ENCODE peak calls at places on chromosomes 1 and 21, in five cellular contexts. One of them, this sample, is unnamed.

GRCh38 chr1:63864224-63864623 is 90.4 kb downstream of the ROR1 start:
- DNase-seq in B cell: no peak
- DNase-seq in cardiac fibroblast: no peak
- DNase-seq in fibroblast of lung: peak; percentile 48
- DNase-seq in GM20000: no peak
- DNase-seq in this sample: no peak

GRCh38 chr1:161391611-161392010 is 23.9 kb upstream of the CFAP126 start:
- DNase-seq in B cell: no peak
- DNase-seq in cardiac fibroblast: no peak
- DNase-seq in fibroblast of lung: no peak
- DNase-seq in GM20000: no peak
- DNase-seq in this sample: no peak

GRCh38 chr1:8016244-8017241 is 9.6 kb downstream of the ERRFI1 start:
- DNase-seq in B cell: no peak
- DNase-seq in cardiac fibroblast: peak; percentile 51
- DNase-seq in fibroblast of lung: peak; percentile 33
- DNase-seq in GM20000: no peak
- DNase-seq in this sample: no peak

GRCh38 chr1:226060976-226061792 is 1.3 kb upstream of the H3-3A start:
- DNase-seq in B cell: no peak
- DNase-seq in cardiac fibroblast: peak; percentile 10
- DNase-seq in fibroblast of lung: peak; percentile 38
- DNase-seq in GM20000: no peak
- DNase-seq in this sample: peak; percentile 14

GRCh38 chr1:102562380-102562779 is 545.9 kb downstream of the COL11A1 start:
- DNase-seq in B cell: no peak
- DNase-seq in cardiac fibroblast: no peak
- DNase-seq in fibroblast of lung: no peak
- DNase-seq in GM20000: no peak
- DNase-seq in this sample: no peak

GRCh38 chr1:22114083-22115012 is 28.5 kb downstream of the WNT4 start:
- DNase-seq in B cell: no peak
- DNase-seq in cardiac fibroblast: peak; percentile 76
- DNase-seq in fibroblast of lung: peak; percentile 78
- DNase-seq in GM20000: no peak
- DNase-seq in this sample: no peak

GRCh38 chr1:169259816-169260215 is 107.8 kb downstream of the NME7 start:
- DNase-seq in B cell: no peak
- DNase-seq in cardiac fibroblast: no peak
- DNase-seq in fibroblast of lung: no peak
- DNase-seq in GM20000: no peak
- DNase-seq in this sample: no peak

GRCh38 chr1:160046494-160047115 is 14.8 kb upstream of the PIGM start:
- DNase-seq in B cell: peak; percentile 51
- DNase-seq in cardiac fibroblast: peak; percentile 59
- DNase-seq in fibroblast of lung: peak; percentile 36
- DNase-seq in GM20000: peak; percentile 80
- DNase-seq in this sample: peak; percentile 75

GRCh38 chr1:184340984-184341383 is 45.8 kb upstream of the C1orf21 start:
- DNase-seq in B cell: no peak
- DNase-seq in cardiac fibroblast: peak; percentile 3
- DNase-seq in fibroblast of lung: peak; percentile 9
- DNase-seq in GM20000: no peak
- DNase-seq in this sample: no peak

GRCh38 chr1:97906567-97907228 is 14.1 kb downstream of the DPYD start:
- DNase-seq in B cell: no peak
- DNase-seq in cardiac fibroblast: peak; percentile 95
- DNase-seq in fibroblast of lung: peak; percentile 92
- DNase-seq in GM20000: no peak
- DNase-seq in this sample: no peak

GRCh38 chr1:43238104-43238503 is 31.7 kb upstream of the TMEM125 start:
- DNase-seq in B cell: no peak
- DNase-seq in cardiac fibroblast: peak; percentile 82
- DNase-seq in fibroblast of lung: peak; percentile 72
- DNase-seq in GM20000: peak; percentile 65
- DNase-seq in this sample: peak; percentile 49

GRCh38 chr21:42830456-42831455 is 48.6 kb downstream of the WDR4 start:
- DNase-seq in B cell: no peak
- DNase-seq in cardiac fibroblast: no peak
- DNase-seq in fibroblast of lung: no peak
- DNase-seq in GM20000: no peak
- DNase-seq in this sample: no peak

GRCh38 chr1:67869233-67869632 is 36.0 kb upstream of the GNG12 start:
- DNase-seq in B cell: no peak
- DNase-seq in cardiac fibroblast: no peak
- DNase-seq in fibroblast of lung: no peak
- DNase-seq in GM20000: no peak
- DNase-seq in this sample: no peak

GRCh38 chr1:235292790-235293189 is 35.2 kb downstream of the ARID4B start:
- DNase-seq in B cell: no peak
- DNase-seq in cardiac fibroblast: no peak
- DNase-seq in fibroblast of lung: no peak
- DNase-seq in GM20000: no peak
- DNase-seq in this sample: no peak

GRCh38 chr1:24704411-24705259 is 40.6 kb upstream of the CLIC4 start:
- DNase-seq in B cell: no peak
- DNase-seq in cardiac fibroblast: peak; percentile 97
- DNase-seq in fibroblast of lung: peak; percentile 73
- DNase-seq in GM20000: no peak
- DNase-seq in this sample: no peak

GRCh38 chr21:35475768-35476167 is 426.7 kb upstream of the RUNX1 start:
- DNase-seq in B cell: no peak
- DNase-seq in cardiac fibroblast: peak; percentile 83
- DNase-seq in fibroblast of lung: peak; percentile 84
- DNase-seq in GM20000: no peak
- DNase-seq in this sample: no peak

GRCh38 chr1:70893381-70893780 is 154.2 kb downstream of the PTGER3 start:
- DNase-seq in B cell: no peak
- DNase-seq in cardiac fibroblast: no peak
- DNase-seq in fibroblast of lung: no peak
- DNase-seq in GM20000: no peak
- DNase-seq in this sample: no peak

GRCh38 chr1:52919051-52919719 is 2.4 kb downstream of the ECHDC2 start:
- DNase-seq in B cell: no peak
- DNase-seq in cardiac fibroblast: no peak
- DNase-seq in fibroblast of lung: no peak
- DNase-seq in GM20000: no peak
- DNase-seq in this sample: no peak

GRCh38 chr1:197948926-197949899 is 32.0 kb downstream of the LHX9 start:
- DNase-seq in B cell: no peak
- DNase-seq in cardiac fibroblast: no peak
- DNase-seq in fibroblast of lung: no peak
- DNase-seq in GM20000: no peak
- DNase-seq in this sample: no peak

GRCh38 chr1:53210954-53211353 is 9.5 kb downstream of the CZIB start:
- DNase-seq in B cell: no peak
- DNase-seq in cardiac fibroblast: no peak
- DNase-seq in fibroblast of lung: no peak
- DNase-seq in GM20000: no peak
- DNase-seq in this sample: no peak

GRCh38 chr1:201260236-201260591 is 23.1 kb upstream of the PKP1 start:
- DNase-seq in B cell: no peak
- DNase-seq in cardiac fibroblast: no peak
- DNase-seq in fibroblast of lung: no peak
- DNase-seq in GM20000: no peak
- DNase-seq in this sample: no peak

GRCh38 chr1:232271991-232272589 is 357.8 kb downstream of the SIPA1L2 start:
- DNase-seq in B cell: no peak
- DNase-seq in cardiac fibroblast: peak; percentile 6
- DNase-seq in fibroblast of lung: peak; percentile 20
- DNase-seq in GM20000: no peak
- DNase-seq in this sample: no peak

GRCh38 chr1:67801903-67802302 is 31.4 kb downstream of the GNG12 start:
- DNase-seq in B cell: no peak
- DNase-seq in cardiac fibroblast: no peak
- DNase-seq in fibroblast of lung: no peak
- DNase-seq in GM20000: no peak
- DNase-seq in this sample: no peak

GRCh38 chr1:35377553-35377952 is 109.0 kb downstream of the ZMYM4 start:
- DNase-seq in B cell: no peak
- DNase-seq in cardiac fibroblast: peak; percentile 58
- DNase-seq in fibroblast of lung: peak; percentile 29
- DNase-seq in GM20000: no peak
- DNase-seq in this sample: no peak

GRCh38 chr1:9946315-9946714 is 3.0 kb downstream of the NMNAT1 start:
- DNase-seq in B cell: no peak
- DNase-seq in cardiac fibroblast: no peak
- DNase-seq in fibroblast of lung: no peak
- DNase-seq in GM20000: no peak
- DNase-seq in this sample: no peak

GRCh38 chr1:9942939-9943807 is at the start of the genes LZIC and NMNAT1:
- DNase-seq in B cell: peak; percentile 93
- DNase-seq in cardiac fibroblast: peak; percentile 96
- DNase-seq in fibroblast of lung: peak; percentile 94
- DNase-seq in GM20000: peak; percentile 90
- DNase-seq in this sample: peak; percentile 93

GRCh38 chr1:9942399-9942938 is 722 bp downstream of the LZIC start:
- DNase-seq in B cell: peak; percentile 52
- DNase-seq in cardiac fibroblast: peak; percentile 74
- DNase-seq in fibroblast of lung: peak; percentile 70
- DNase-seq in GM20000: peak; percentile 63
- DNase-seq in this sample: peak; percentile 72
- TF ChIP-seq CTCF in B cell: peak; percentile 74
- TF ChIP-seq CTCF in cardiac fibroblast: peak; percentile 57
- TF ChIP-seq CTCF in fibroblast of lung: peak; percentile 52
- TF ChIP-seq CTCF in GM20000: peak; percentile 16
- TF ChIP-seq CTCF in this sample: peak; percentile 58

DNA sequence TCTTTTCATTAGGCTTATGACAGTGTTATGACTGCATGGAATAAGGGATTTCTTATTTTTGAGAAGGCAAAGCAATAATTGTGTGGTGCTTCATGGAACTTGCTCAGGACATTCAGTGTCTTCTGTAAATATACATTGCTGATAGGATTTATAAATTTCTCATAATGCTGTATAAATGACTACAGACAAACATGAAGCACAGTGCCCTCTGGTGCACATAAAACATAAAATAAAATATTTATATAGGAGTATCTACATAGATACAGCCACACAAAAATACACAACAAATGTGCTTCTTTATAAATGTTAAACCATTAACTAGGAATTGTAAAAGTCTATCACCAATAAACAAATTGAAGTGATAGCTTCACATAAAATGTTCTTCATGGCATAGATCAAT is 24.1 kb downstream of the BRINP3 start:
- DNase-seq in B cell: no peak
- DNase-seq in cardiac fibroblast: peak; percentile 2
- DNase-seq in fibroblast of lung: peak; percentile 32
- DNase-seq in GM20000: no peak
- DNase-seq in this sample: no peak
- TF ChIP-seq CTCF in B cell: no peak
- TF ChIP-seq CTCF in cardiac fibroblast: no peak
- TF ChIP-seq CTCF in fibroblast of lung: peak; percentile 27
- TF ChIP-seq CTCF in GM20000: no peak
- TF ChIP-seq CTCF in this sample: no peak

DNA sequence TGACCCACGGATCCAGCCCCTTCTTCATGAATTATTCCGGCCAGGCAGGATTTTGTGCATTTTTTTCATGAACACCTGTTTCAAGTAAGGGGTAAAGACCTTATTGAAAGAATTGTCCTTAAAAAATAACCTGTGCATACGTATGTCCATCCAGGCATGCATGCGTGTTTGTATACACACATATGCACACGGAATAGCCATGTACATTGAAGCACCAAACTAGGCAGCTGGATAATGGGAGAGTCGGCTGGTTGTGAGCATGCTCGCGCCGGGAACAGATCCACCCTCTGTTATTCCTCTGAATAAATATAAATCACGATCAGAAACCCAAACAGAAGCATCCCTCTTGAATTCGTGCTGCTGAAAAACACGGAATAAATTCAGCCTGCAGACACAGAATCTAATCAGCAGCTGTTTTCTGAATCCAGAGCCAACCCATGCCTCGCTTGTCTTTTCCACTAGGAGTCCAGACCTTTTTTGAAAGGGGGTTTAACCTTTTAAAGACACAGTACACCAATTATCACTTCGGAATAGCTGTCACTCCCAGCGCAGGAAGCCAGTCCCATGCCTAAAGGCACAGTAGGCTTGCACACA is at the start of gene HIVEP3:
- DNase-seq in B cell: no peak
- DNase-seq in cardiac fibroblast: peak; percentile 50
- DNase-seq in fibroblast of lung: peak; percentile 42
- DNase-seq in GM20000: no peak
- DNase-seq in this sample: no peak
- TF ChIP-seq CTCF in B cell: no peak
- TF ChIP-seq CTCF in cardiac fibroblast: peak; percentile 34
- TF ChIP-seq CTCF in fibroblast of lung: peak; percentile 38
- TF ChIP-seq CTCF in GM20000: no peak
- TF ChIP-seq CTCF in this sample: no peak

DNA sequence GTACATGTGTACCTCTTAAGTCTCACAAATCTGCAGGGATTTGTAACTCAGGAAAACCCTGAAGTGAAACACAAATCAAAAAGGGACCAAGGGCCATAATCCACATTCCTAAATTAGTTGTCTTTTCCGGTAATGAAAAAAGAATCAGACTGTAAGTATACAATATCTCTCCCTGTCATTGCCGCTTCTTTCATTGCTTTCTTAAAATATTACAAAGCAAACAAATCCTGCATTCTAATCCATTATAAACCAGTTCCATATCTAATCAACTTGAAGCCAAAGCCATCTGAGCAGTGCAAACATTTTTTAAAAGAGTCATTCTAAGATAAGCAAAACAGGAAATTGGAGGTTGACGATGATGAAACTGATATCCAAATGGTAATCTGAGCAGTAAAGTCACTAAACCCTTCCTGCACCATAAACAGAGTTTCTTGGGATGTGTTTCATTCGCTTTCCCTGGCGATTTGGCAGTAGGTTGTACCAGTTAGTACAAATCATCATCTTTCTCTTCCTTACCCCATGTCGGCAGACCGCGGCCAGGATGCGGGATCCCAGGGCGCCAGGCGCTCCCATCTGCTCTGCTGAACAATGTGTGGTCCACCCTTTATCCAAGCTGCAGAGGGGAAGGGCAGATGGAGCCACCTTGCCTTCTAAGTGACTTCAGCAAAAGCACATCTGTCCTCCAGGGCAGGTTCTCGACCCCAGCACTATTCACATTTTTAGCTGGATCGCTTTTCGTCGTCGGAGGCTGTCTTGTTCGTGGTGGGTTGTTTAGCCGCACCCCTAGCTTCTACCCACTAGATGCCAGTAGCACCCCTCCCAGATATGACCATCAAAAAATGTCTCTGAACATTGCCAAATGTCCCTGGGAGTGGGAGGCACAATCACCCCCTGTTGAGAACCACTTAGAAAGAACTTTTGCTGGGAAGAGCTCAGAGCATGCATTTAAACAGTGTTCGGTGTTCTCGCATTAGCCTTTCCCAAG is 58.4 kb upstream of the SIM2 start:
- DNase-seq in B cell: no peak
- DNase-seq in cardiac fibroblast: no peak
- DNase-seq in fibroblast of lung: no peak
- DNase-seq in GM20000: no peak
- DNase-seq in this sample: no peak
- TF ChIP-seq CTCF in B cell: no peak
- TF ChIP-seq CTCF in cardiac fibroblast: no peak
- TF ChIP-seq CTCF in fibroblast of lung: no peak
- TF ChIP-seq CTCF in GM20000: no peak
- TF ChIP-seq CTCF in this sample: no peak

This sample was measured in GM13977.